ENCODE peak calls at places on chromosomes 2 and 18, in seven cellular contexts. H, L, U, I, Q, A and N are unnamed samples.

GRCh38 chr2:234564719-234565118 is 67.8 kb upstream of the ARL4C start:
- DNase-seq in Q (no peak), H (no peak), A (no peak), L (no peak), I (no peak), U (peak; percentile 49), N (no peak)

GRCh38 chr18:38909972-38910371 is 1344.4 kb upstream of the CELF4 start:
- DNase-seq in H (no peak), A (no peak), I (no peak), Q (no peak), L (no peak), U (no peak), N (no peak)

GRCh38 chr2:203887680-203888079 is 20.1 kb downstream of the CTLA4 start:
- DNase-seq in I (no peak), H (no peak), U (no peak), A (no peak), L (no peak), Q (no peak), N (no peak)

GRCh38 chr2:23679044-23679443 is 247.9 kb downstream of the ATAD2B start:
- DNase-seq in A (no peak), L (no peak), Q (no peak), U (no peak), H (no peak), I (no peak), N (no peak)

GRCh38 chr18:79816092-79816491 is 18.4 kb downstream of the KCNG2 start:
- DNase-seq in I (no peak), H (no peak), L (no peak), A (no peak), Q (no peak), U (no peak), N (no peak)

GRCh38 chr2:62202019-62202722 is 6.3 kb downstream of the B3GNT2 start:
- DNase-seq in A (peak; percentile 54), Q (no peak), U (no peak), I (no peak), H (no peak), L (no peak), N (no peak)

GRCh38 chr2:212147921-212148513 is 390.6 kb downstream of the ERBB4 start:
- DNase-seq in H (no peak), U (no peak), A (no peak), Q (no peak), L (no peak), I (no peak), N (no peak)

GRCh38 chr2:102481931-102482330 is 8.9 kb downstream of the SLC9A4 start:
- DNase-seq in Q (no peak), L (no peak), I (no peak), U (no peak), A (no peak), H (no peak), N (no peak)

GRCh38 chr2:205914736-205915510 is 171.1 kb downstream of the INO80D start:
- DNase-seq in Q (peak; percentile 43), U (no peak), H (no peak), A (no peak), L (no peak), I (no peak), N (no peak)

GRCh38 chr2:176138526-176139169 is 9.1 kb downstream of the HOXD8 start:
- DNase-seq in U (no peak), I (no peak), H (no peak), L (no peak), A (no peak), Q (no peak), N (no peak)

GRCh38 chr2:48332286-48332685 is 197.7 kb upstream of the STON1 start:
- DNase-seq in Q (no peak), L (no peak), U (no peak), H (no peak), A (no peak), I (no peak), N (no peak)

GRCh38 chr2:217787160-217787877 is 215.5 kb downstream of the TNS1 start:
- DNase-seq in Q (no peak), H (no peak), I (no peak), A (no peak), U (no peak), L (no peak), N (no peak)

GRCh38 chr2:72694715-72695496 is 130.9 kb downstream of the EXOC6B start:
- DNase-seq in L (no peak), I (no peak), A (no peak), H (no peak), U (peak; percentile 47), Q (peak; percentile 65), N (peak; percentile 49)

GRCh38 chr2:68566362-68566761 is 77.0 kb upstream of the PROKR1 start:
- DNase-seq in L (no peak), U (no peak), A (no peak), H (no peak), Q (no peak), I (no peak), N (no peak)

GRCh38 chr2:181656450-181657261 is at the start of gene CERKL:
- DNase-seq in L (no peak), Q (peak; percentile 88), A (peak; percentile 79), I (peak; percentile 41), U (no peak), H (no peak), N (peak; percentile 47)

GRCh38 chr2:240759454-240759853 is 60.6 kb downstream of the KIF1A start:
- DNase-seq in H (no peak), I (peak; percentile 25), L (no peak), Q (no peak), A (peak; percentile 83), U (no peak), N (no peak)

GRCh38 chr18:62420151-62420512 is 95.0 kb downstream of the TNFRSF11A start:
- DNase-seq in Q (no peak), U (no peak), I (peak; percentile 43), L (no peak), H (no peak), A (no peak), N (no peak)

GRCh38 chr18:40874233-40874632 is 1080.8 kb upstream of the PIK3C3 start:
- DNase-seq in U (peak; percentile 18), Q (no peak), I (no peak), A (no peak), L (no peak), H (no peak), N (no peak)

GRCh38 chr2:121539722-121540469 is 9.2 kb downstream of the RNU4ATAC start:
- DNase-seq in I (no peak), H (no peak), L (no peak), Q (no peak), U (no peak), A (no peak), N (no peak)

GRCh38 chr2:39146022-39146421 is 25.2 kb upstream of the SOS1 start:
- DNase-seq in U (no peak), I (no peak), L (no peak), Q (no peak), A (no peak), H (no peak), N (no peak)

GRCh38 chr2:85772019-85772745 is 18.4 kb downstream of the ATOH8 start:
- DNase-seq in Q (peak; percentile 90), L (no peak), U (peak; percentile 100), I (no peak), H (no peak), A (no peak), N (peak; percentile 76)

GRCh38 chr18:3261393-3262233 is at the start of gene MYL12B:
- DNase-seq in U (no peak), A (peak; percentile 83), Q (peak; percentile 98), H (peak; percentile 84), I (peak; percentile 85), L (peak; percentile 73), N (peak; percentile 76)

GRCh38 chr2:96097951-96098823 is 18.2 kb downstream of the ADRA2B start:
- DNase-seq in L (no peak), I (no peak), Q (peak; percentile 2), A (no peak), U (no peak), H (no peak), N (no peak)

GRCh38 chr2:126894585-126895182 is 4.0 kb upstream of the TEX51 start:
- DNase-seq in I (no peak), U (no peak), H (no peak), L (no peak), A (no peak), Q (no peak), N (no peak)

GRCh38 chr2:203936535-203936934 is at the start of gene ICOS:
- DNase-seq in L (no peak), Q (no peak), U (no peak), A (no peak), H (no peak), I (no peak), N (no peak)